ENCODE peak calls at places on chromosomes 5 and 9, in four cellular contexts. One of them, this sample, is unnamed.

GRCh38 chr5:138903113-138903789 is 28.1 kb upstream of the LRRTM2 start:
- DNase-seq in upper lobe of left lung: no peak
- DNase-seq in Peyer's patch: no peak
- DNase-seq in psoas muscle: no peak
- DNase-seq in this sample: no peak

GRCh38 chr9:22084336-22085035 is 75.4 kb upstream of the CDKN2B start:
- DNase-seq in psoas muscle: no peak
- DNase-seq in Peyer's patch: no peak
- DNase-seq in upper lobe of left lung: no peak
- DNase-seq in this sample: no peak

GRCh38 chr5:14268236-14268701 is 125.1 kb downstream of the TRIO start:
- DNase-seq in psoas muscle: peak
- DNase-seq in Peyer's patch: no peak
- DNase-seq in upper lobe of left lung: peak
- DNase-seq in this sample: no peak

GRCh38 chr5:132260714-132261615 is 3.5 kb downstream of the PDLIM4 start:
- DNase-seq in Peyer's patch: peak
- DNase-seq in psoas muscle: peak
- DNase-seq in upper lobe of left lung: peak
- DNase-seq in this sample: peak

GRCh38 chr9:14380061-14380836 is 66.3 kb upstream of the NFIB start:
- DNase-seq in Peyer's patch: no peak
- DNase-seq in upper lobe of left lung: no peak
- DNase-seq in psoas muscle: no peak
- DNase-seq in this sample: no peak

GRCh38 chr9:132673355-132673754 is 3.1 kb downstream of the GTF3C4 start:
- DNase-seq in upper lobe of left lung: no peak
- DNase-seq in psoas muscle: no peak
- DNase-seq in Peyer's patch: no peak
- DNase-seq in this sample: no peak

GRCh38 chr5:90932052-90932699 is 373.6 kb downstream of the ADGRV1 start:
- DNase-seq in upper lobe of left lung: peak
- DNase-seq in Peyer's patch: no peak
- DNase-seq in psoas muscle: no peak
- DNase-seq in this sample: no peak

GRCh38 chr5:173884402-173885053 is 3.6 kb upstream of the CPEB4 start:
- DNase-seq in psoas muscle: no peak
- DNase-seq in upper lobe of left lung: peak
- DNase-seq in Peyer's patch: peak
- DNase-seq in this sample: no peak

GRCh38 chr5:91049800-91050199 is 333.3 kb downstream of the ARRDC3 start:
- DNase-seq in upper lobe of left lung: no peak
- DNase-seq in psoas muscle: no peak
- DNase-seq in Peyer's patch: no peak
- DNase-seq in this sample: no peak

GRCh38 chr5:11504794-11505193 is 399.5 kb downstream of the CTNND2 start:
- DNase-seq in psoas muscle: no peak
- DNase-seq in Peyer's patch: no peak
- DNase-seq in upper lobe of left lung: no peak
- DNase-seq in this sample: peak

GRCh38 chr5:81070561-81070960 is 110.4 kb downstream of the RASGRF2 start:
- DNase-seq in psoas muscle: no peak
- DNase-seq in Peyer's patch: no peak
- DNase-seq in upper lobe of left lung: no peak
- DNase-seq in this sample: no peak

GRCh38 chr5:14762568-14763216 is 98.2 kb downstream of the OTULIN start:
- DNase-seq in Peyer's patch: no peak
- DNase-seq in upper lobe of left lung: no peak
- DNase-seq in psoas muscle: no peak
- DNase-seq in this sample: no peak

GRCh38 chr5:98308960-98309359 is 464.5 kb upstream of the RGMB start:
- DNase-seq in Peyer's patch: no peak
- DNase-seq in psoas muscle: no peak
- DNase-seq in upper lobe of left lung: no peak
- DNase-seq in this sample: no peak

GRCh38 chr9:88502552-88503034 is 32.4 kb upstream of the NXNL2 start:
- DNase-seq in psoas muscle: no peak
- DNase-seq in upper lobe of left lung: no peak
- DNase-seq in Peyer's patch: no peak
- DNase-seq in this sample: no peak

GRCh38 chr9:88494983-88495721 is 39.8 kb upstream of the NXNL2 start:
- DNase-seq in upper lobe of left lung: no peak
- DNase-seq in Peyer's patch: no peak
- DNase-seq in psoas muscle: no peak
- DNase-seq in this sample: no peak

GRCh38 chr9:88498880-88499279 is 36.1 kb upstream of the NXNL2 start:
- DNase-seq in psoas muscle: no peak
- DNase-seq in Peyer's patch: no peak
- DNase-seq in upper lobe of left lung: no peak
- DNase-seq in this sample: no peak

GRCh38 chr9:88501086-88501485 is 33.9 kb upstream of the NXNL2 start:
- DNase-seq in psoas muscle: no peak
- DNase-seq in Peyer's patch: no peak
- DNase-seq in upper lobe of left lung: no peak
- DNase-seq in this sample: no peak

DNA sequence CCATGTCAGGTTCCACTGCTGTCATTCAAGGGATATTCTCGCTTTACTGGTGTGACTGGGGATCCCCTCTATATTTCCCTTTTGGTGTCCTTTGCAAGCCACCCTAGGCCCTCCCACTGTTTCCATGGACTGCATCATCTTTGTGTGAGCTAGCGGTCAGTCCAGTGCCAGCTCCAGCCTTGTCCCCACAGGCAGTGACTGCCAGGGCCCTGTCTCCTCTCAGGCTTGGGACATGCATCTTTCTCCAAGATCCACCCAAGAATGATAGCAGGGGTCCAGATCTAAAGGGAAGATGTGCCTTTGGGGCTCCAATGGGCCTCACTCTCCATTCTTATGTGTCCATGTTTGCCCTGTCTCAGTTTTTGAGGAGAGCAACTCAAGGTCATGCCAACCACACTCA is 37.8 kb upstream of the NXNL2 start:
- DNase-seq in psoas muscle: no peak
- DNase-seq in upper lobe of left lung: no peak
- DNase-seq in Peyer's patch: no peak
- DNase-seq in this sample: no peak
- H3K27ac ChIP-seq in psoas muscle: no peak
- H3K27ac ChIP-seq in upper lobe of left lung: no peak
- H3K27ac ChIP-seq in Peyer's patch: no peak
- H3K27ac ChIP-seq in this sample: no peak

DNA sequence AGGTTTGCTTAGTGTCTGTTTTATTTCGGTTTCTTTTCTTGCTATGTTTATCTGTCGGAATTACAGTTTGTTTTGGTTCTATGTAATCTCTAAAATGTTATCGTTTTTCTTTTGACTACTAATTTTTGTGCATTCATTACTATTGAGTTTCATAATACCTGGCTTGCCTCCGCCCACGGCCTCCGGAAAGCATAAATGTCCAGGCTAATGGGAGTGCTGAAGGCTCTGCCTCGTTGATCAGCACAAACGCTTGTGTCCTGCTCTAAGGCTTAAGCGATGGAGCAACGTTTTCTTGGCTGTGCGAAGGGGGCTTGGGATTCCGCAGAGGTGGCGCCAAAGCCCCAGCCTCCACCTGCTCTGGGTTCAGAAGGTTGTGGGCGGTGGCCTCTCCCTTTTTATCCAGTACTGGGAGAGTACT is 19.8 kb downstream of the ANXA2R start:
- DNase-seq in upper lobe of left lung: no peak
- DNase-seq in Peyer's patch: peak
- DNase-seq in psoas muscle: no peak
- DNase-seq in this sample: no peak
- H3K4me3 ChIP-seq in upper lobe of left lung: peak
- H3K4me3 ChIP-seq in Peyer's patch: peak
- H3K4me3 ChIP-seq in psoas muscle: peak
- H3K4me3 ChIP-seq in this sample: peak

GRCh38 chr5:83025690-83026472 is 51.3 kb downstream of the TMEM167A start:
- DNase-seq in Peyer's patch: no peak
- DNase-seq in upper lobe of left lung: no peak
- DNase-seq in psoas muscle: no peak
- DNase-seq in this sample: no peak
- H3K27ac ChIP-seq in Peyer's patch: no peak
- H3K27ac ChIP-seq in upper lobe of left lung: no peak
- H3K27ac ChIP-seq in psoas muscle: no peak
- H3K27ac ChIP-seq in this sample: no peak

GRCh38 chr9:128271512-128271911 is 4.3 kb downstream of the GOLGA2 start:
- DNase-seq in upper lobe of left lung: no peak
- DNase-seq in psoas muscle: no peak
- DNase-seq in Peyer's patch: no peak
- DNase-seq in this sample: no peak

GRCh38 chr9:128274245-128274644 is 1.6 kb downstream of the GOLGA2 start:
- DNase-seq in Peyer's patch: no peak
- DNase-seq in psoas muscle: no peak
- DNase-seq in upper lobe of left lung: no peak
- DNase-seq in this sample: no peak

GRCh38 chr9:128275198-128276007 is at the start of gene GOLGA2:
- DNase-seq in psoas muscle: peak
- DNase-seq in Peyer's patch: no peak
- DNase-seq in upper lobe of left lung: peak
- DNase-seq in this sample: peak

GRCh38 chr9:128266868-128267590 is 8.8 kb downstream of the GOLGA2 start:
- DNase-seq in psoas muscle: no peak
- DNase-seq in upper lobe of left lung: no peak
- DNase-seq in Peyer's patch: no peak
- DNase-seq in this sample: no peak

GRCh38 chr9:128271112-128271511 is 4.7 kb downstream of the GOLGA2 start:
- DNase-seq in Peyer's patch: no peak
- DNase-seq in upper lobe of left lung: no peak
- DNase-seq in psoas muscle: no peak
- DNase-seq in this sample: no peak
- H3K4me3 ChIP-seq in Peyer's patch: no peak
- H3K4me3 ChIP-seq in upper lobe of left lung: no peak
- H3K4me3 ChIP-seq in psoas muscle: no peak
- H3K4me3 ChIP-seq in this sample: no peak

GRCh38 chr9:27369591-27369990 is 72.6 kb upstream of the EQTN start:
- DNase-seq in psoas muscle: no peak
- DNase-seq in Peyer's patch: peak
- DNase-seq in upper lobe of left lung: no peak
- DNase-seq in this sample: no peak

GRCh38 chr9:27367922-27368316 is 71.0 kb upstream of the EQTN start:
- DNase-seq in upper lobe of left lung: no peak
- DNase-seq in Peyer's patch: no peak
- DNase-seq in psoas muscle: no peak
- DNase-seq in this sample: no peak

GRCh38 chr9:27367175-27367798 is 70.3 kb upstream of the EQTN start:
- DNase-seq in upper lobe of left lung: no peak
- DNase-seq in Peyer's patch: peak
- DNase-seq in psoas muscle: no peak
- DNase-seq in this sample: no peak

GRCh38 chr9:27365977-27366376 is 69.0 kb upstream of the EQTN start:
- DNase-seq in upper lobe of left lung: no peak
- DNase-seq in Peyer's patch: peak
- DNase-seq in psoas muscle: no peak
- DNase-seq in this sample: no peak

DNA sequence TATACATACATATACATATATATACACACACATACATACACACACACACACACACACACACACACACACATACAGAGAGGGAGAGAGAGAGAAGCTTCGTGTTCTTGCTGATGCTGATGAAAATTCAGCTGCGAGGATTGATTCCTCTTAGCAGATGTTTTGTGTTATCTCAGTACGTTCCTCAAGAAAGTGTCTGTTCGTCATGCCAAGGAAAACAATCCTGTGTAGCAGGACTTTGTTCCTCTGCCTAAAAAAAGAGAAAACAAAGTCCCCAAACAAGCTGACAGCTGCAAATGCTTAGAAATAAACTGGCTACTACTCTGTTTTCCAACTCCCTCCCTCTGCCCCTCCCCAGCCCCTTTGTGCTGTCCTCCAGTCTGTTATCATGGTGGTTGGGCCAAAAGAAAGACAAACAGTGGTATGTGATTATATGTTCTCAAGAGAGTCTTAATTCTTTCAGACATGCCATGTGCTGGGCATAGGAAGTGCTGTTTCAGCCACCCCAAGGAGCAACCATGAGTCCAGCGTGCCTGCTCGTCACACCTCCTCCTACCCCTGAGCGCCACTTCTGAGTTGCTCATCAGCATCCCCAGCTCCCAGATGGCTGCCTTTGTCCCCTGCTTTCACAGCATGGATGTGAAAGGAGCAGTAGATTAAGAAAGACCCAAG is 71.5 kb upstream of the EQTN start:
- DNase-seq in psoas muscle: no peak
- DNase-seq in upper lobe of left lung: no peak
- DNase-seq in Peyer's patch: no peak
- DNase-seq in this sample: no peak
- H3K27ac ChIP-seq in psoas muscle: no peak
- H3K27ac ChIP-seq in upper lobe of left lung: no peak
- H3K27ac ChIP-seq in Peyer's patch: peak
- H3K27ac ChIP-seq in this sample: no peak

DNA sequence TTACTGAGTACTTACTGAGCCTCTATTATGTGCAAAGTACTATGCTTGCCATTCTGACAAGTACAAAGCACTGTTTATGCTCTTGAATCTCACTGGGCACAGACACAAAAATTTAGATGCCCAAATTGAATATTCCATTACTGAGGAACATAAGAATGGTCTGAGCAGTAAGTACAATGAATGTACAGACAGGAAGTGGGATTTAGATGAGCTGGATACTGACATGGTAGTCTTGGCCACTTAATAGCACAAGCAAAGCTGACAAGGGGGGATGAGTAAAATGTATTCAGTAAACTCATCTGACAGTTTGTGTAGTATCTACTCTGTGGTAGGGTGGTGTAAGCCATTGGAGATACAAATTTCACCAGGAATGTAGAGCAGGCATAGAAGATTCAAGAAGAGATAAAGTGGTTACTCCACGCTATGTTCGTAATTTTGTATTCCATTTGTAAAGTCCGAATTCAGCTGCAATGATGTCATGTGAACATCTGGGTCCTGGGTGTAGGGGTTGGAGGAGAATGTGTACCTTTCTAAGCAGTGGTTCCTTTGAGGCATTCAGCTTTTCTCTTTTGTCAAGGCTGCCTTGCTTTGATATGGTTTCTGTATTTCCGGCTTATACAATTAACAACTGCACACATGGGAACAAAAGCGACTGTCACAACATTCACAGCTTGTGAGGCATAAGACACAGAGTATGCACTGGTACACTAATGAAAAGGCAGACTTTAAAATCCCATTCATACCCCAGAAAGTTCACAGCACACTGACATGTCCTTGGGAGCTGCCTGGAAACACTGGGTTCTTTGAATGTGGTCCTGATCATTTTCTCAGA is 132.2 kb downstream of the EFNA5 start:
- DNase-seq in Peyer's patch: no peak
- DNase-seq in upper lobe of left lung: no peak
- DNase-seq in psoas muscle: no peak
- DNase-seq in this sample: no peak
- H3K4me3 ChIP-seq in Peyer's patch: no peak
- H3K4me3 ChIP-seq in upper lobe of left lung: no peak
- H3K4me3 ChIP-seq in psoas muscle: no peak
- H3K4me3 ChIP-seq in this sample: no peak